ENCODE peak calls at places on chromosomes 7 and 10, in ten cellular contexts. One of them, this sample, is unnamed.

GRCh38 chr10:114079421-114079820 is 35.8 kb downstream of the ADRB1 start:
- DNase-seq in MV-4-11: no peak
- DNase-seq in RCC 7860: no peak
- DNase-seq in ELR: no peak
- DNase-seq in body of pancreas: no peak
- DNase-seq in stimulated activated CD4-positive, alpha-beta T cell treated with anti-CD3 and anti-CD28 coated beads, Interleukin-12 subunit alpha, Interleukin-12 subunit beta, amount 100 ng/mL, for 4 hours: no peak
- DNase-seq in adrenal gland: no peak
- DNase-seq in T-helper 1 cell: no peak
- DNase-seq in neural crest cell: no peak
- DNase-seq in astrocyte: no peak
- DNase-seq in this sample: no peak

GRCh38 chr7:87038993-87039716 is 20.3 kb downstream of the ELAPOR2 start:
- DNase-seq in astrocyte: no peak
- DNase-seq in T-helper 1 cell: no peak
- DNase-seq in body of pancreas: no peak
- DNase-seq in neural crest cell: no peak
- DNase-seq in stimulated activated CD4-positive, alpha-beta T cell treated with anti-CD3 and anti-CD28 coated beads, Interleukin-12 subunit alpha, Interleukin-12 subunit beta, amount 100 ng/mL, for 4 hours: no peak
- DNase-seq in RCC 7860: no peak
- DNase-seq in ELR: no peak
- DNase-seq in adrenal gland: no peak
- DNase-seq in MV-4-11: no peak
- DNase-seq in this sample: no peak

GRCh38 chr10:29120216-29120615 is 168.7 kb upstream of the LYZL1 start:
- DNase-seq in adrenal gland: no peak
- DNase-seq in ELR: peak
- DNase-seq in neural crest cell: no peak
- DNase-seq in stimulated activated CD4-positive, alpha-beta T cell treated with anti-CD3 and anti-CD28 coated beads, Interleukin-12 subunit alpha, Interleukin-12 subunit beta, amount 100 ng/mL, for 4 hours: no peak
- DNase-seq in body of pancreas: no peak
- DNase-seq in RCC 7860: peak
- DNase-seq in T-helper 1 cell: no peak
- DNase-seq in astrocyte: peak
- DNase-seq in MV-4-11: no peak
- DNase-seq in this sample: peak

GRCh38 chr10:50527438-50528043 is 96.2 kb downstream of the SGMS1 start:
- DNase-seq in astrocyte: peak
- DNase-seq in neural crest cell: no peak
- DNase-seq in T-helper 1 cell: no peak
- DNase-seq in ELR: no peak
- DNase-seq in adrenal gland: no peak
- DNase-seq in stimulated activated CD4-positive, alpha-beta T cell treated with anti-CD3 and anti-CD28 coated beads, Interleukin-12 subunit alpha, Interleukin-12 subunit beta, amount 100 ng/mL, for 4 hours: no peak
- DNase-seq in MV-4-11: no peak
- DNase-seq in body of pancreas: no peak
- DNase-seq in RCC 7860: no peak
- DNase-seq in this sample: no peak

GRCh38 chr7:47967708-47968107 is 11.7 kb downstream of the HUS1 start:
- DNase-seq in neural crest cell: no peak
- DNase-seq in stimulated activated CD4-positive, alpha-beta T cell treated with anti-CD3 and anti-CD28 coated beads, Interleukin-12 subunit alpha, Interleukin-12 subunit beta, amount 100 ng/mL, for 4 hours: no peak
- DNase-seq in body of pancreas: no peak
- DNase-seq in MV-4-11: no peak
- DNase-seq in ELR: no peak
- DNase-seq in RCC 7860: no peak
- DNase-seq in astrocyte: no peak
- DNase-seq in adrenal gland: no peak
- DNase-seq in T-helper 1 cell: no peak
- DNase-seq in this sample: no peak

GRCh38 chr7:90613088-90613498 is 17.0 kb downstream of the CDK14 start:
- DNase-seq in neural crest cell: no peak
- DNase-seq in astrocyte: peak
- DNase-seq in ELR: peak
- DNase-seq in T-helper 1 cell: no peak
- DNase-seq in body of pancreas: no peak
- DNase-seq in MV-4-11: peak
- DNase-seq in adrenal gland: no peak
- DNase-seq in RCC 7860: no peak
- DNase-seq in stimulated activated CD4-positive, alpha-beta T cell treated with anti-CD3 and anti-CD28 coated beads, Interleukin-12 subunit alpha, Interleukin-12 subunit beta, amount 100 ng/mL, for 4 hours: no peak
- DNase-seq in this sample: peak

GRCh38 chr7:98963305-98963704 is 85.0 kb downstream of the TRRAP start:
- DNase-seq in stimulated activated CD4-positive, alpha-beta T cell treated with anti-CD3 and anti-CD28 coated beads, Interleukin-12 subunit alpha, Interleukin-12 subunit beta, amount 100 ng/mL, for 4 hours: no peak
- DNase-seq in astrocyte: no peak
- DNase-seq in adrenal gland: no peak
- DNase-seq in MV-4-11: no peak
- DNase-seq in T-helper 1 cell: no peak
- DNase-seq in RCC 7860: no peak
- DNase-seq in body of pancreas: no peak
- DNase-seq in neural crest cell: no peak
- DNase-seq in ELR: no peak
- DNase-seq in this sample: no peak

GRCh38 chr7:16660702-16661464 is 14.9 kb downstream of the BZW2 start:
- DNase-seq in adrenal gland: no peak
- DNase-seq in T-helper 1 cell: no peak
- DNase-seq in RCC 7860: peak
- DNase-seq in astrocyte: peak
- DNase-seq in neural crest cell: no peak
- DNase-seq in ELR: peak
- DNase-seq in stimulated activated CD4-positive, alpha-beta T cell treated with anti-CD3 and anti-CD28 coated beads, Interleukin-12 subunit alpha, Interleukin-12 subunit beta, amount 100 ng/mL, for 4 hours: no peak
- DNase-seq in body of pancreas: no peak
- DNase-seq in MV-4-11: peak
- DNase-seq in this sample: peak

GRCh38 chr7:117824605-117825004 is 48.6 kb downstream of the CTTNBP2 start:
- DNase-seq in MV-4-11: no peak
- DNase-seq in RCC 7860: no peak
- DNase-seq in neural crest cell: no peak
- DNase-seq in T-helper 1 cell: no peak
- DNase-seq in stimulated activated CD4-positive, alpha-beta T cell treated with anti-CD3 and anti-CD28 coated beads, Interleukin-12 subunit alpha, Interleukin-12 subunit beta, amount 100 ng/mL, for 4 hours: no peak
- DNase-seq in astrocyte: no peak
- DNase-seq in body of pancreas: no peak
- DNase-seq in adrenal gland: no peak
- DNase-seq in ELR: no peak
- DNase-seq in this sample: no peak

GRCh38 chr10:110944997-110945396 is 25.6 kb downstream of the SHOC2 start:
- DNase-seq in astrocyte: no peak
- DNase-seq in neural crest cell: no peak
- DNase-seq in MV-4-11: peak
- DNase-seq in T-helper 1 cell: no peak
- DNase-seq in stimulated activated CD4-positive, alpha-beta T cell treated with anti-CD3 and anti-CD28 coated beads, Interleukin-12 subunit alpha, Interleukin-12 subunit beta, amount 100 ng/mL, for 4 hours: no peak
- DNase-seq in RCC 7860: no peak
- DNase-seq in ELR: peak
- DNase-seq in adrenal gland: no peak
- DNase-seq in body of pancreas: no peak
- DNase-seq in this sample: no peak

GRCh38 chr10:42428534-42428933 is 209.8 kb downstream of the ZNF33B start:
- DNase-seq in astrocyte: no peak
- DNase-seq in T-helper 1 cell: no peak
- DNase-seq in stimulated activated CD4-positive, alpha-beta T cell treated with anti-CD3 and anti-CD28 coated beads, Interleukin-12 subunit alpha, Interleukin-12 subunit beta, amount 100 ng/mL, for 4 hours: no peak
- DNase-seq in body of pancreas: no peak
- DNase-seq in ELR: peak
- DNase-seq in MV-4-11: no peak
- DNase-seq in neural crest cell: no peak
- DNase-seq in RCC 7860: no peak
- DNase-seq in adrenal gland: no peak
- DNase-seq in this sample: peak

GRCh38 chr10:75751232-75751631 is 319.8 kb downstream of the LRMDA start:
- DNase-seq in neural crest cell: no peak
- DNase-seq in adrenal gland: no peak
- DNase-seq in stimulated activated CD4-positive, alpha-beta T cell treated with anti-CD3 and anti-CD28 coated beads, Interleukin-12 subunit alpha, Interleukin-12 subunit beta, amount 100 ng/mL, for 4 hours: no peak
- DNase-seq in RCC 7860: no peak
- DNase-seq in MV-4-11: no peak
- DNase-seq in T-helper 1 cell: no peak
- DNase-seq in ELR: no peak
- DNase-seq in body of pancreas: no peak
- DNase-seq in astrocyte: no peak
- DNase-seq in this sample: no peak

This sample was measured in RKO.